ENCODE peak calls at places on chromosomes 16 and 17, in eight cellular contexts. D is transverse colon, J is stomach, Q is sigmoid colon, O is ovary, G is GM12878, M is suprapubic skin, Y is SK-N-SH. E is an unnamed sample.

GRCh38 chr17:2482218-2482617 is 29.5 kb downstream of the METTL16 start:
- DNase-seq in D (no peak), J (no peak), Q (no peak), O (no peak), G (no peak), M (no peak), Y (no peak), E (no peak)

GRCh38 chr16:7016986-7017385 is 315.7 kb upstream of the RBFOX1 start:
- DNase-seq in D (no peak), J (no peak), Q (no peak), O (no peak), G (no peak), M (no peak), Y (no peak), E (no peak)

GRCh38 chr16:65855171-65856145 is 511.0 kb upstream of the CDH5 start:
- DNase-seq in D (no peak), J (no peak), Q (no peak), O (no peak), G (no peak), M (no peak), Y (no peak), E (no peak)

GRCh38 chr16:88019847-88020512 is 68.7 kb downstream of the BANP start:
- DNase-seq in D (no peak), J (no peak), Q (no peak), O (no peak), G (no peak), M (no peak), Y (peak; percentile 52), E (no peak)

GRCh38 chr16:23966577-23966976 is 130.8 kb downstream of the PRKCB start:
- DNase-seq in D (no peak), J (no peak), Q (no peak), O (no peak), G (no peak), M (no peak), Y (no peak), E (no peak)

GRCh38 chr16:88844412-88845118 is 12.2 kb downstream of the GALNS start:
- DNase-seq in D (no peak), J (no peak), Q (no peak), O (no peak), G (no peak), M (no peak), Y (no peak), E (no peak)

GRCh38 chr17:61309857-61310256 is 89.8 kb upstream of the TBX2 start:
- DNase-seq in D (no peak), J (no peak), Q (no peak), O (no peak), G (no peak), M (no peak), Y (no peak), E (no peak)

GRCh38 chr16:64864232-64864803 is 257.5 kb downstream of the CDH11 start:
- DNase-seq in D (no peak), J (no peak), Q (no peak), O (no peak), G (no peak), M (no peak), Y (no peak), E (no peak)

GRCh38 chr17:164536-165235 is 16.8 kb downstream of the DOC2B start:
- DNase-seq in D (peak; percentile 25), J (peak; percentile 47), Q (no peak), O (peak; percentile 78), G (no peak), M (no peak), Y (peak; percentile 88), E (no peak)

GRCh38 chr16:86016201-86016965 is 117.4 kb downstream of the IRF8 start:
- DNase-seq in D (peak; percentile 39), J (no peak), Q (peak; percentile 72), O (peak; percentile 26), G (peak; percentile 59), M (peak; percentile 24), Y (peak; percentile 73), E (no peak)

GRCh38 chr16:28473714-28474265 is 1.7 kb upstream of the NPIPB7 start:
- DNase-seq in D (peak; percentile 3), J (no peak), Q (peak; percentile 13), O (no peak), G (no peak), M (no peak), Y (no peak), E (no peak)

GRCh38 chr16:28478511-28479180 is 6.5 kb upstream of the NPIPB7 start:
- DNase-seq in D (no peak), J (no peak), Q (no peak), O (no peak), G (no peak), M (no peak), Y (no peak), E (no peak)

GRCh38 chr16:28477311-28477920 is 5.3 kb upstream of the NPIPB7 start:
- DNase-seq in D (no peak), J (no peak), Q (peak; percentile 44), O (no peak), G (no peak), M (no peak), Y (no peak), E (no peak)

DNA sequence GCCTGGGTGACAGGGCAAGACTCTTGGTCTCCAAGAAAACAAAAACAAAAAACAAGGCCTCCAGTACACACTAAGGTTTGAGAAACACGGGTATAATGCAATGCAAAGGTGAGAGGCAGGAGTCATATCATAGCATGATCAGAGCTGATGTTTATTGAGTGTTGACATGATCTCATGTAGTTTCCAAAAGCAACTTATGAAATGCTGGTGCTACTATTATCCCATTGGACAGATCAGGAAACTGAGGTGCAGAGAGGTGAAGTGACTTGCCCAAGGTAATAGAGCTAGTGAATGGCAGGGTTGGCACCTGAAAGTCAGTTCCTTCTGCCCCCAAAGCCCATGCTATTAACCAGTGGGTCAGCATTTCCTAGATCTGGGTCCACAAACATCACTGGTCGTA is 3.1 kb upstream of the NPIPB7 start:
- DNase-seq in D (no peak), J (no peak), Q (peak; percentile 5), O (no peak), G (no peak), M (no peak), Y (no peak), E (no peak)
- TF ChIP-seq EP300 in D (no peak), J (no peak), Q (no peak), O (no peak), G (no peak), M (no peak), Y (no peak), E (no peak)

DNA sequence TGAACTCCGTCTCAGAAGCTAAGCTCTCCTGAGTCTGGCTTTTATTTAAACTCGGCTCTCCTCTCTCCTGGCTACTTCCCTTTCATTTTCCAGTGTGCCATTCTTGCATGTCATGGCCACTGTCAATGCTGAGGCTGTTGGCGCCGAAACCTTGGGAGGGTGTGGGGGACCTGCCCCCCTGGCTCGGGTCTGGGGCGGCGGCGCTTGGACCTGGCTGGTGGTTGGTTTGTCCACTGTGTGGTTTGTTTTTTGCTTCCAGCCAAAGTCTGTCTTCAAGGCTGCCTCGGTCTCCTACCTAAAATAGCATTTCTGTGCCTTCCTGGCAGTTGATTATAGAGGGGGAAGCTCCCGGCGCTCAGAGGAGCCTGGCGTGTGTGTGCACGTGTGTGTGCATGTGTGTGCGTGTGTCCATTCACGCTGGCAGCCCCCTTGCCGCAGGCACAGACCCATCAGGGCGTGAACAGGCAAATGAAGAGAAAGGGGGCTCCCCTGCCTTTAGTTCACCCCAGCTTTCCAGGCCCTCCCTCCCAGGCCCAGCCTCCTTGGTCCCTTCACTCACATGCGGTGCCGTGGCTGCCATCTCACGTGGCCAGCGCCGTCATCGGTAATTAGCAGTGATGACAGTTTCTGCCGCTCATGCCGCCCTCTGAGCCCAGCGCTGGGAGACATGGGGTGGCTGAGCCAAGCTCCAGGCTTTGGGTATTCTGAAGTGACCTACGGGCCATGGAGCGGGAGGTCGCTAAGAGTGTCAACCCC is 179.9 kb downstream of the SEC14L1 start:
- DNase-seq in D (peak; percentile 29), J (no peak), Q (peak; percentile 82), O (peak; percentile 49), G (peak; percentile 85), M (peak; percentile 92), Y (peak; percentile 37), E (peak; percentile 64)
- TF ChIP-seq EP300 in D (no peak), J (no peak), Q (no peak), O (no peak), G (peak; percentile 39), M (no peak), Y (no peak), E (no peak)

GRCh38 chr17:49318438-49318965 is 43.5 kb downstream of the ZNF652 start:
- DNase-seq in D (no peak), J (no peak), Q (no peak), O (no peak), G (no peak), M (no peak), Y (no peak), E (no peak)

GRCh38 chr17:49315551-49315951 is 46.5 kb downstream of the ZNF652 start:
- DNase-seq in D (peak; percentile 79), J (peak; percentile 78), Q (peak; percentile 89), O (peak; percentile 71), G (peak; percentile 66), M (peak; percentile 74), Y (peak; percentile 77), E (peak; percentile 55)

GRCh38 chr17:49315974-49316570 is 46.0 kb downstream of the ZNF652 start:
- DNase-seq in D (no peak), J (no peak), Q (no peak), O (no peak), G (no peak), M (no peak), Y (no peak), E (no peak)

GRCh38 chr17:49312722-49313121 is 49.3 kb downstream of the ZNF652 start:
- DNase-seq in D (no peak), J (no peak), Q (no peak), O (no peak), G (no peak), M (no peak), Y (no peak), E (no peak)

DNA sequence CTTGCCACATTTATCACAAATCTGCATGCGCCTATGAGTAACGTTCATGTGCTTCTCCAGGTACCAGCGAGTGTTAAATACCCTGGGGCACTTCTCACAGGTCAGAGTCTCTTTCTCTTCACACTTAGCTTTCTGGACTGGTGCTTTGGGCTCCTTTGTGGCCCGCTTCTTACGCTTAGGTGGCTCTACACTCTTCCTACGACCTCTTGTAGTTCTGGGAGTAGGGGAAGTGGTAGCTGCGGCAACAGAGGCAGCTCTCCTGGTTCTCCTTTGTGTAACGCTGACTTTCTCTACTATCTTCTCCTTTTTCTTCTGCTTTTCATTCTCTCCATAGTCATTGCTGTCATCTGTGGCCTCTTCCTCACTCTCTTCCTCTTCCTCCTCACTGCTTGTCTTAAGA is 45.2 kb downstream of the ZNF652 start:
- DNase-seq in D (no peak), J (no peak), Q (no peak), O (no peak), G (no peak), M (no peak), Y (no peak), E (no peak)
- TF ChIP-seq EP300 in D (no peak), J (no peak), Q (no peak), O (no peak), G (no peak), M (no peak), Y (no peak), E (no peak)

DNA sequence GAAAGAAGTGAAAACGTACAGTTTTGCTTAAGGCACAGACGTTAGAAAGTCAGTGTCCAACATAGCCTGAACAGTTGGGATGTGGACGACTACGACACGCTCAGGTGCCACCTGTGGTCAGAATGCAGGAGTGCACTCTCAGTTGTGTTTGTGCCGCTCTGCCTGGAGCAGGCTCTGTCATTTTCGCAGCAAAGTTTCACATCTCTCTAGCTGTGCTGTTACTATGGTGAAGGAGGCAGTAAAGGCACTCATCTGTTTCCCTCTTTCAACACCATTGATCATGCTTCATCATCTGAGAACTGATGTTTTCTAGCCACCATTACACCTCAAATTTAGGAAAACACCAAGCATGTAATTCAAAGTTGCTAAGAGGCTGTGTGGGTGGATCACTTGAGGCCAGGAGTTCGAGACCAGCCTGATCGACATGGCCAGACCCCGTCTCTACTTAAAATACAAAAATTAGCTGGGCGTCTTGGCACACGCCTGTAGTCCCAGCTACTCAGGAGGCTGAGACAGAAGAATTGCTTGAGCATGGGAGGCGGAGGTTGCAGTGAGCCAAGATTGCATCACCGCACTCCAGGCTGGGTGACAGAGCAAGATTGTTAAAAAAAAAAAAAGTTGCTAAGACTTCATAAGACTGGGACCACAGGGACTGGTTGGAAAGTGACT is 44.9 kb upstream of the DNAJA2 start:
- DNase-seq in D (peak; percentile 66), J (peak; percentile 72), Q (no peak), O (no peak), G (peak; percentile 98), M (no peak), Y (peak; percentile 76), E (no peak)
- TF ChIP-seq EP300 in D (no peak), J (no peak), Q (no peak), O (no peak), G (peak; percentile 54), M (no peak), Y (no peak), E (no peak)